ENCODE peak calls at places on chromosomes 4 and X, in five cellular contexts. A is OCI-LY7, F is neural progenitor cell, X is GM23338, P is PC-3. W is an unnamed sample.

GRCh38 chrX:139795196-139795595 is 87.2 kb upstream of the MCF2 start:
- DNase-seq in A (no peak), F (no peak), X (no peak), P (no peak), W (no peak)

GRCh38 chrX:17017134-17017533 is 70.7 kb downstream of the REPS2 start:
- DNase-seq in A (no peak), F (no peak), X (no peak), P (peak), W (no peak)

GRCh38 chr4:8210631-8211030 is 11.5 kb downstream of the SH3TC1 start:
- DNase-seq in A (no peak), F (no peak), X (no peak), P (no peak), W (no peak)

GRCh38 chr4:106058919-106059318 is 163.6 kb downstream of the NPNT start:
- DNase-seq in A (no peak), F (no peak), X (no peak), P (peak), W (peak)

GRCh38 chr4:153151535-153152452 is 52.4 kb upstream of the TRIM2 start:
- DNase-seq in A (no peak), F (peak), X (peak), P (peak), W (peak)

GRCh38 chr4:98110214-98110613 is 33.1 kb downstream of the STPG2 start:
- DNase-seq in A (no peak), F (no peak), X (no peak), P (no peak), W (no peak)

GRCh38 chrX:109830704-109831206 is 97.7 kb upstream of the ACSL4 start:
- DNase-seq in A (no peak), F (no peak), X (no peak), P (peak), W (peak)

GRCh38 chr4:93960916-93961315 is 132.4 kb downstream of the ATOH1 start:
- DNase-seq in A (no peak), F (no peak), X (no peak), P (no peak), W (no peak)

GRCh38 chr4:73777612-73778011 is 37.2 kb downstream of the CXCL8 start:
- DNase-seq in A (no peak), F (no peak), X (no peak), P (peak), W (peak)

GRCh38 chr4:1567808-1568581 is 116.1 kb downstream of the FAM53A start:
- DNase-seq in A (no peak), F (peak), X (peak), P (no peak), W (peak)

GRCh38 chr4:73142995-73143547 is 73.6 kb upstream of the COX18 start:
- DNase-seq in A (no peak), F (no peak), X (no peak), P (peak), W (peak)

GRCh38 chr4:179472164-179472563 is 2029.9 kb upstream of the AGA start:
- DNase-seq in A (no peak), F (no peak), X (no peak), P (no peak), W (no peak)

GRCh38 chrX:124098089-124098488 is 136.6 kb downstream of the STAG2 start:
- DNase-seq in A (peak), F (peak), X (peak), P (peak), W (peak)

GRCh38 chr4:1500231-1500965 is 94.2 kb upstream of the NKX1-1 start:
- DNase-seq in A (no peak), F (no peak), X (no peak), P (no peak), W (no peak)

GRCh38 chrX:8971116-8971515 is 62.8 kb downstream of the FAM9B start:
- DNase-seq in A (peak), F (peak), X (peak), P (peak), W (peak)

GRCh38 chr4:184955636-184956035 is 62.7 kb upstream of the HELT start:
- DNase-seq in A (no peak), F (no peak), X (no peak), P (no peak), W (no peak)

GRCh38 chr4:97670703-97671269 is 472.5 kb downstream of the STPG2 start:
- DNase-seq in A (no peak), F (no peak), X (no peak), P (no peak), W (no peak)

GRCh38 chrX:23901805-23902204 is 5.9 kb downstream of the APOO start:
- DNase-seq in A (peak), F (peak), X (peak), P (peak), W (peak)

GRCh38 chrX:40195368-40195767 is 97.6 kb upstream of the BCOR start:
- DNase-seq in A (no peak), F (no peak), X (no peak), P (no peak), W (no peak)

GRCh38 chr4:87011340-87012034 is 76.7 kb downstream of the AFF1 start:
- DNase-seq in A (no peak), F (no peak), X (peak), P (peak), W (peak)

GRCh38 chr4:20313237-20314030 is 61.7 kb downstream of the SLIT2 start:
- DNase-seq in A (peak), F (peak), X (peak), P (no peak), W (no peak)

GRCh38 chrX:38987135-38987780 is 186.0 kb downstream of the MID1IP1 start:
- DNase-seq in A (no peak), F (no peak), X (no peak), P (peak), W (no peak)

GRCh38 chrX:10444204-10444603 is 176.2 kb downstream of the MID1 start:
- DNase-seq in A (no peak), F (no peak), X (peak), P (no peak), W (no peak)

GRCh38 chrX:48631376-48632090 is 34.2 kb downstream of the WDR13 start:
- DNase-seq in A (peak), F (peak), X (peak), P (peak), W (peak)

GRCh38 chrX:24282381-24283121 is 31.3 kb downstream of the SUPT20HL2 start:
- DNase-seq in A (peak), F (peak), X (peak), P (no peak), W (peak)

GRCh38 chrX:77528034-77528433 is 80.8 kb downstream of the FGF16 start:
- DNase-seq in A (no peak), F (no peak), X (no peak), P (no peak), W (no peak)

GRCh38 chr4:40576651-40577480 is 52.8 kb downstream of the RBM47 start:
- DNase-seq in A (peak), F (peak), X (peak), P (peak), W (peak)

GRCh38 chr4:79917246-79917645 is 155.8 kb downstream of the ANTXR2 start:
- DNase-seq in A (peak), F (peak), X (peak), P (peak), W (peak)

GRCh38 chrX:38205037-38205436 is 15.6 kb downstream of the SRPX start:
- DNase-seq in A (peak), F (no peak), X (no peak), P (no peak), W (no peak)

GRCh38 chr4:83828601-83829000 is 292.7 kb downstream of the GPAT3 start:
- DNase-seq in A (no peak), F (no peak), X (no peak), P (no peak), W (no peak)

GRCh38 chr4:2827071-2827873 is 16.4 kb upstream of the ADD1 start:
- DNase-seq in A (no peak), F (no peak), X (no peak), P (no peak), W (no peak)

GRCh38 chr4:18533262-18533775 is 511.8 kb upstream of the LCORL start:
- DNase-seq in A (no peak), F (no peak), X (no peak), P (no peak), W (no peak)

GRCh38 chr4:137519406-137519805 is 12.9 kb downstream of the PCDH18 start:
- DNase-seq in A (no peak), F (no peak), X (no peak), P (peak), W (peak)

GRCh38 chrX:10142041-10142589 is 14.7 kb upstream of the CLCN4 start:
- DNase-seq in A (no peak), F (no peak), X (no peak), P (no peak), W (no peak)

GRCh38 chr4:185987976-185988627 is 80.9 kb upstream of the TLR3 start:
- DNase-seq in A (no peak), F (no peak), X (no peak), P (no peak), W (peak)

GRCh38 chr4:185993328-185993973 is 75.5 kb upstream of the TLR3 start:
- DNase-seq in A (no peak), F (no peak), X (no peak), P (no peak), W (no peak)

GRCh38 chr4:185992585-185992984 is 76.4 kb upstream of the TLR3 start:
- DNase-seq in A (no peak), F (peak), X (no peak), P (no peak), W (no peak)

GRCh38 chr4:185994750-185995149 is 74.2 kb upstream of the TLR3 start:
- DNase-seq in A (no peak), F (no peak), X (no peak), P (no peak), W (no peak)

DNA sequence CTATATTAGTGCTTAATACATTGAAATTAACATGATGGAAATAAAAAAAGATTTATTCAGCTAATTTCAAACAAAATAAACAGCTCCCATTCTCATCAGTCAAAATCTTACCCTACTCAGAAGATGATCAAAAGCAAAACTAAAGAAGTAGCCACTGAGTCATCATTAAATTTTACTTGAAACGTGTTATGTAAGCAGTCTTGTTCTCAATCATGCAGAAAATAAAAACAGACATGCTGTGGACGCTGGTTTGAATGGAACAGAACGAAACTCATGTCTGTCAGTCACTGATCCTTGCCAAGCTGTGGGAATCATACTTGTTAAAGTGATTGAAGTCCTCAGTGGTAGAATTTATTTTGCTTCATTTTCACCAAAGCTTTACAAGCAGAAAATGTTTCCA is 77.2 kb upstream of the TLR3 start:
- DNase-seq in A (no peak), F (no peak), X (no peak), P (no peak), W (no peak)
- TF ChIP-seq EZH2phosphoT487 in A (no peak), F (no peak), X (no peak), P (no peak), W (no peak)

GRCh38 chrX:103417933-103418332 is 41.6 kb downstream of the BEX3 start:
- DNase-seq in A (no peak), F (no peak), X (no peak), P (no peak), W (peak)

GRCh38 chrX:103417370-103417769 is 41.0 kb downstream of the BEX3 start:
- DNase-seq in A (no peak), F (no peak), X (peak), P (no peak), W (no peak)

GRCh38 chrX:103415528-103415927 is 39.2 kb downstream of the BEX3 start:
- DNase-seq in A (no peak), F (no peak), X (no peak), P (no peak), W (no peak)

GRCh38 chrX:103415068-103415467 is 38.7 kb downstream of the BEX3 start:
- DNase-seq in A (no peak), F (no peak), X (no peak), P (no peak), W (no peak)

GRCh38 chrX:103418811-103419210 is 42.5 kb downstream of the BEX3 start:
- DNase-seq in A (no peak), F (no peak), X (no peak), P (no peak), W (no peak)
- H3K4me2 ChIP-seq in A (no peak), F (no peak), X (no peak), P (no peak), W (no peak)

GRCh38 chrX:130672214-130672613 is 230.8 kb downstream of the ENOX2 start:
- DNase-seq in A (no peak), F (no peak), X (no peak), P (no peak), W (no peak)

GRCh38 chrX:130665214-130665613 is 237.8 kb downstream of the ENOX2 start:
- DNase-seq in A (no peak), F (no peak), X (no peak), P (no peak), W (no peak)

DNA sequence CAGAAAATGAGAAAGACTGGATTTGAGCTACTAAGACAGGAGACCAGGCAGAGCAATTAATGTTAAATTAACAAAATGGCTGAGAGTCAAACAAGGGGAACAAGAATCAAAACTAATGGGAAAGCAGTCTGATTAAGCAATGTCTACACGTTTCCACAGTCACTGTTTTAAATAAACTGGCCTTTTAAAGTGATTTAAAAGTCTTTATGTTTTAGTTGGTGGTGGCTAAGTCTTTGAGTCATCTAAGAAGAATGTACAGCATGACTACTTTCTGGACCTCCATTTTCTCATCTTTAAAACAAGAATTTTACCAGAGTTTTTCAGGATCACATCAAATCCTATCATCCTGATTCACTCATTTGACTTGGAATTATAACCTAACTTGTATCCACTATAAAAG is 233.8 kb downstream of the ENOX2 start:
- DNase-seq in A (no peak), F (no peak), X (no peak), P (peak), W (peak)
- TF ChIP-seq EZH2phosphoT487 in A (no peak), F (no peak), X (no peak), P (no peak), W (no peak)

GRCh38 chr4:61175495-61175894 is 24.6 kb upstream of the ADGRL3 start:
- DNase-seq in A (no peak), F (no peak), X (no peak), P (no peak), W (no peak)

GRCh38 chr4:61177361-61177760 is 22.8 kb upstream of the ADGRL3 start:
- DNase-seq in A (no peak), F (no peak), X (no peak), P (no peak), W (no peak)

GRCh38 chr4:61173799-61174198 is 26.3 kb upstream of the ADGRL3 start:
- DNase-seq in A (no peak), F (no peak), X (no peak), P (peak), W (no peak)
- H3K4me2 ChIP-seq in A (no peak), F (no peak), X (no peak), P (peak), W (no peak)

W was measured in GM23248.